ENCODE peak calls at places on chromosomes 16 and 17, in eight cellular contexts. X is progenitor cell of endocrine pancreas; N is CD8-positive, alpha-beta T cell; W is tibial artery; L is stomach; S is type B pancreatic cell; J is GM12865; G is HFFc6. D is an unnamed sample.

GRCh38 chr16:11681526-11681925 is 13.3 kb downstream of the SNN start:
- DNase-seq in N (peak; percentile 46), G (no peak), L (no peak), J (peak; percentile 44), X (no peak), W (no peak), S (no peak), D (no peak)

GRCh38 chr16:84308120-84308519 is 13.4 kb downstream of the WFDC1 start:
- DNase-seq in S (no peak), W (peak; percentile 87), X (peak; percentile 20), L (peak; percentile 32), N (no peak), J (peak; percentile 37), G (peak; percentile 25), D (peak; percentile 74)

GRCh38 chr17:37884516-37884915 is 39.7 kb upstream of the TBC1D3K start:
- DNase-seq in W (no peak), S (no peak), L (no peak), N (no peak), G (no peak), J (peak; percentile 75), X (no peak), D (no peak)

GRCh38 chr17:8826808-8827435 is 27.8 kb upstream of the MFSD6L start:
- DNase-seq in J (no peak), L (no peak), X (no peak), G (no peak), N (peak; percentile 31), W (no peak), S (peak; percentile 45), D (no peak)

GRCh38 chr17:81681672-81682071 is 1.9 kb downstream of the ARL16 start:
- DNase-seq in N (no peak), L (no peak), J (no peak), G (no peak), X (no peak), W (no peak), S (no peak), D (no peak)

GRCh38 chr17:46964315-46965265 is 14.5 kb downstream of the RPRML start:
- DNase-seq in S (no peak), J (no peak), W (no peak), G (peak; percentile 12), L (no peak), N (no peak), X (no peak), D (peak; percentile 41)

GRCh38 chr16:66065869-66066403 is 300.6 kb upstream of the CDH5 start:
- DNase-seq in G (no peak), L (no peak), W (no peak), X (no peak), N (no peak), J (no peak), S (no peak), D (no peak)

GRCh38 chr16:21727344-21727743 is 63.6 kb downstream of the OTOA start:
- DNase-seq in L (no peak), X (no peak), N (no peak), J (peak; percentile 10), W (no peak), G (no peak), S (no peak), D (no peak)

GRCh38 chr16:81478876-81479496 is 34.4 kb downstream of the CMIP start:
- DNase-seq in J (peak; percentile 91), W (no peak), L (peak; percentile 75), N (no peak), S (no peak), X (no peak), G (no peak), D (no peak)

GRCh38 chr17:61485067-61485775 is 33.0 kb downstream of the TBX4 start:
- DNase-seq in X (no peak), J (no peak), G (no peak), W (no peak), L (peak; percentile 3), N (no peak), S (no peak), D (peak; percentile 57)

GRCh38 chr17:41571561-41572434 is at the start of gene KRT9:
- DNase-seq in G (no peak), X (no peak), W (no peak), S (no peak), L (no peak), N (no peak), J (no peak), D (no peak)

GRCh38 chr16:51971184-51971583 is 575.8 kb downstream of the TOX3 start:
- DNase-seq in L (peak; percentile 30), G (peak; percentile 34), J (no peak), S (no peak), X (no peak), N (no peak), W (no peak), D (peak; percentile 7)

GRCh38 chr16:10511829-10512228 is 68.6 kb downstream of the EMP2 start:
- DNase-seq in L (no peak), N (no peak), J (peak; percentile 14), S (no peak), W (no peak), G (no peak), X (no peak), D (no peak)

DNA sequence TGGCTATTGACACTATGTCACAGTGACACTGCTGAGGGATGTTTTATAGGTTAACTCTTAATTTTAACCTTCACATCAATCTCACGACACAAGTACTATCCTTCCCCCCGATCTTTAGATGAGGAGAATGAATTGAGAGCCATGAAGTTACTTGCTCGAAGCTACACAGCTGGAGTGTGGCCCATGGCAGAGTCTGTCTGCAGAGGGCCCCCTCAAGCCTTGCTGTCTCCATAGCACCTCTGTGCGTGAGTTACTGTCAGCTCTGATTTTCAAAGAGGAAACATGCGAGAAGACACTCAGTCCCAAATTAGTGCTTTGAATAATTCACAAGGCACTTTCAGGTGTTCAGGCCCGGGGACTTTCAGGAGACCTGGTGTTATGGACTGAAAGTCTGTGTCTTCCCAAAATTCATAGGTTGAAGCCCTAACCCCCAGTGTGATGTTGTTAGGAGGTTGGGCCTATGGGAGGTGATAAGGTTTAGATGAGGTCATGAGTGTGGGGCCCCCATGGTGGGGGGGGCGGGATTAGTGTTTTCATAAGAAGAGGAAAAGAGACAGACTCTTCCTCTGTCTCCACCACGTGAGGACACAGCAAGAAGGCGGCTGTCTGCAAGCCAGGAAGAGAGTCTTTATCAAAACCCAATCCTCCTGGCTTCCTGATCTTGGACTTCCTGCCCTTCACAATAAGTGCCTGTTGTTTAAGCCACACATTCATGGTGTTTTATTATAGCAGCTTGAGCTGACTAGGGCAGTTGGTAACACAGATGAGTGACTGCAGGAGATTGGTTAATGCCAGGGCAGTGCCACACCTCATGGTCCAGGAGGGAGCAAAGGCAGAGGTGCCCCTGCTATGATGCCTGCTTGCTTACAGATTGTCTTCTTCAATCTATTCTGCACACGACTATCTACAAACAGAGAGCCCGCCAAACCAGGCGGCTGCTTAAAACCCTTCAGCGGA is 281.8 kb downstream of the HAPSTR1 start:
- DNase-seq in S (peak; percentile 55), J (no peak), G (no peak), X (no peak), L (no peak), W (no peak), N (no peak), D (no peak)
- TF ChIP-seq CTCF in S (no peak), J (no peak), G (no peak), X (no peak), L (no peak), W (no peak), N (no peak), D (no peak)

DNA sequence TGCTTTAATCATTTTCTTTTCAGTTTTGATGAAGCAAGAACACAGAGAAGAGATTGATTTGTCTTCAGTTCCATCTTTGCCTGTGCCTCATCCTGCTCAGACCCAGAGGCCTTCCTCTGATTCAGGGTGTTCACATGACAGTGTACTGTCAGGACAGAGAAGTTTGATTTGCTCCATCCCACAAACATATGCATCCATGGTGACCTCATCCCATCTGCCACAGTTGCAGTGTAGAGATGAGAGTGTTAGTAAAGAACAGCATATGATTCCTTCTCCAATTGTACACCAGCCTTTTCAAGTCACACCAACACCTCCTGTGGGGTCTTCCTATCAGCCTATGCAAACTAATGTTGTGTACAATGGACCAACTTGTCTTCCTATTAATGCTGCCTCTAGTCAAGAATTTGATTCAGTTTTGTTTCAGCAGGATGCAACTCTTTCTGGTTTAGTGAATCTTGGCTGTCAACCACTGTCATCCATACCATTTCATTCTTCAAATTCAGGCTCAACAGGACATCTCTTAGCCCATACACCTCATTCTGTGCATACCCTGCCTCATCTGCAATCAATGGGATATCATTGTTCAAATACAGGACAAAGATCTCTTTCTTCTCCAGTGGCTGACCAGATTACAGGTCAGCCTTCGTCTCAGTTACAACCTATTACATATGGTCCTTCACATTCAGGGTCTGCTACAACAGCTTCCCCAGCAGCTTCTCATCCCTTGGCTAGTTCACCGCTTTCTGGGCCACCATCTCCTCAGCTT is 45.0 kb downstream of the ESRP2 start:
- DNase-seq in J (no peak), L (no peak), X (no peak), S (no peak), G (peak; percentile 3), W (no peak), N (no peak), D (peak; percentile 75)
- TF ChIP-seq CTCF in J (no peak), L (no peak), X (no peak), S (no peak), G (no peak), W (no peak), N (no peak), D (no peak)

GRCh38 chr16:87761020-87761506 is 4.7 kb downstream of the KLHDC4 start:
- DNase-seq in G (no peak), N (no peak), L (no peak), X (no peak), J (no peak), S (no peak), W (no peak), D (no peak)

GRCh38 chr16:87762071-87762571 is 3.7 kb downstream of the KLHDC4 start:
- DNase-seq in G (no peak), L (no peak), S (no peak), N (peak; percentile 67), J (no peak), W (no peak), X (no peak), D (no peak)

GRCh38 chr16:87765473-87765775 is 362 bp downstream of the KLHDC4 start:
- DNase-seq in X (no peak), G (no peak), N (peak; percentile 77), J (peak; percentile 48), W (no peak), L (no peak), S (no peak), D (no peak)

GRCh38 chr16:87764600-87765472 is 950 bp downstream of the KLHDC4 start:
- DNase-seq in N (peak; percentile 57), X (no peak), G (no peak), L (no peak), J (no peak), S (no peak), W (no peak), D (no peak)

GRCh38 chr16:87762620-87763019 is 3.2 kb downstream of the KLHDC4 start:
- DNase-seq in S (no peak), X (no peak), J (no peak), G (no peak), L (no peak), N (no peak), W (no peak), D (no peak)
- TF ChIP-seq CTCF in S (no peak), X (no peak), J (no peak), G (no peak), L (no peak), N (no peak), W (no peak), D (no peak)

DNA sequence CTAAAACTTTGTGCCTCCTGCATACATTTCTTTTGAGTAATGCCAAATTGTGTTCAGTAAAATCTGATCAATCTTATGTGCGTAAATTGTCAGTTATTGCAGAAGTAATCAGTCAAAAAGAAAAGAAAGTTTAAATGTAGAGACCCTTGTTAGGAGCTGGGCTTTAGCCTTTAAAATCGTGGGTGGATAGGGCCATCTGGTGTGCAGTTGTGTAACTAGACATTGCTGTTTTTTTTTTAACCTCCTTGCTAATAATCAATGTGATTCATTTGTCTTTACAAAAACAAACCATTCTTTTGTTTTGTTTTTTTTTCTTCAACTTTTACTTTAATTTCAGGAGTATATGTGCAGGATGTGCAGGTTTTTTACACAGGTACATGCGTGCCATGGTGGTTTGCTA is 5.3 kb upstream of the WWOX start:
- DNase-seq in S (no peak), N (no peak), W (no peak), L (no peak), G (no peak), X (no peak), J (no peak), D (no peak)
- TF ChIP-seq CTCF in S (peak; percentile 52), N (no peak), W (no peak), L (no peak), G (no peak), X (peak; percentile 58), J (no peak), D (no peak)